ENCODE peak calls at places on chromosomes 3 and 15, in nine cellular contexts. L is dorsolateral prefrontal cortex, D is body of pancreas, T is natural killer cell, G is GM12865, Q is kidney epithelial cell, P is WTC11, B is HFFc6, U is AG04450. S is an unnamed sample.

GRCh38 chr3:170421147-170421641 is 2.5 kb downstream of the CLDN11 start:
- DNase-seq in Q (no peak), U (no peak), B (no peak), P (no peak), T (no peak), L (peak; percentile 74), G (no peak), D (no peak), S (no peak)

GRCh38 chr15:68812069-68812468 is 8.6 kb downstream of the ANP32A start:
- DNase-seq in B (no peak), L (no peak), U (no peak), T (no peak), P (no peak), Q (no peak), G (no peak), D (no peak), S (no peak)

GRCh38 chr15:59168536-59168935 is 38.1 kb upstream of the LDHAL6B start:
- DNase-seq in D (no peak), T (no peak), G (no peak), U (no peak), Q (no peak), P (no peak), B (peak; percentile 37), L (no peak), S (no peak)

GRCh38 chr15:35394416-35394815 is 151.5 kb downstream of the DPH6 start:
- DNase-seq in L (no peak), P (no peak), B (peak; percentile 16), D (no peak), T (no peak), Q (no peak), U (no peak), G (no peak), S (no peak)

GRCh38 chr3:141776885-141777284 is 13.7 kb downstream of the GRK7 start:
- DNase-seq in T (no peak), D (no peak), L (no peak), U (no peak), Q (no peak), P (no peak), G (no peak), B (no peak), S (no peak)

GRCh38 chr3:31943041-31943440 is 38.0 kb downstream of the OSBPL10 start:
- DNase-seq in G (no peak), D (no peak), B (no peak), T (no peak), L (no peak), Q (no peak), P (no peak), U (no peak), S (no peak)

GRCh38 chr3:134464693-134465385 is 20.9 kb downstream of the ANAPC13 start:
- DNase-seq in B (no peak), U (no peak), D (no peak), T (no peak), L (no peak), Q (no peak), P (no peak), G (no peak), S (no peak)

GRCh38 chr15:96367436-96368200 is 37.1 kb downstream of the NR2F2 start:
- DNase-seq in P (no peak), T (no peak), G (no peak), D (no peak), B (no peak), Q (no peak), U (no peak), L (no peak), S (no peak)

GRCh38 chr15:35701402-35702046 is 155.6 kb upstream of the DPH6 start:
- DNase-seq in Q (no peak), D (no peak), T (no peak), U (no peak), P (no peak), G (no peak), B (no peak), L (no peak), S (no peak)

GRCh38 chr3:100971776-100972175 is 21.4 kb downstream of the ABI3BP start:
- DNase-seq in D (no peak), U (no peak), P (no peak), Q (no peak), G (no peak), T (no peak), L (no peak), B (no peak), S (no peak)

GRCh38 chr3:17155951-17156350 is 271.2 kb downstream of the PLCL2 start:
- DNase-seq in U (no peak), Q (no peak), P (no peak), T (no peak), B (no peak), L (no peak), G (no peak), D (no peak), S (no peak)

GRCh38 chr3:30724863-30725262 is 118.5 kb downstream of the TGFBR2 start:
- DNase-seq in P (no peak), G (no peak), D (no peak), B (no peak), Q (no peak), L (no peak), T (no peak), U (no peak), S (no peak)

GRCh38 chr3:30719536-30719935 is 113.1 kb downstream of the TGFBR2 start:
- DNase-seq in D (no peak), Q (no peak), B (no peak), L (no peak), P (no peak), T (no peak), G (no peak), U (no peak), S (no peak)

GRCh38 chr3:30723211-30723610 is 116.8 kb downstream of the TGFBR2 start:
- DNase-seq in U (no peak), T (no peak), Q (no peak), B (no peak), P (no peak), D (no peak), L (no peak), G (no peak), S (no peak)

GRCh38 chr3:30721314-30721634 is 114.9 kb downstream of the TGFBR2 start:
- DNase-seq in U (no peak), P (no peak), L (no peak), T (no peak), D (no peak), B (no peak), G (no peak), Q (no peak), S (no peak)

DNA sequence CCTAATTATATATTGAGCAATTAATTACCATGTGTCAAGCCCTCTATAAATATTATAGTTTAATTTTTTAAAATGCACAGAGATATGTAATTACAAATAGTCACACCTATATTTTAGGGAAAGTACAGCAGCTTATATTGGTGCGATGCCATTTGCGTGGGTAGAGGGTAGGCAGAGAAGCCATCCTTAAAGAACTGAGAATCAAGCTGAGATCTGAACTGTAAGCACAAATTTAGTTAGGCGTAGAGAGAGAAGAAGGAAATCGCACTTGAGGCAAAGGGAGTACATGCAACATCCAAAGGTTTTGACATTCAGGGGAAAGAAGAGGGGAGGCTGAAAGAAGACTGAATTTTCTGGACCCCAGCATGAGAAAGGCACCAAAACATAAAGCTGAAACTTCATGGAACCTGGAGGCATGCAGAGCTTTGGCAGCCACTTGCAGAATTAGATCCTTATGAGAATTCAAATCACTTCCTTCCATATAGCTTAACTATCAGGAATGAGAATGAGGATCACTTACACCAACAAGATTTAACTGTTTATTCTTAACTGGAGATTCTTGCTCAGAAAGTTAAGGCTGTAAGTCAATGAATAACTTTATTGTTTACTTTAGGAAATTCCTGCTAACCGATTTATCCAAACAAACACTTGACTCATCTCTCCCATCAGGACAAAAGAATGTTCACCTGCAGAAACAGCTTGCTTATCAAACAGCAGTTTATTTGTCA is 114.3 kb downstream of the TGFBR2 start:
- DNase-seq in P (no peak), G (no peak), L (no peak), D (no peak), Q (peak; percentile 94), B (peak; percentile 71), U (peak; percentile 89), T (no peak), S (peak; percentile 15)
- TF ChIP-seq CTCF in P (no peak), G (no peak), L (no peak), D (no peak), Q (no peak), B (no peak), U (no peak), T (no peak), S (no peak)

GRCh38 chr3:8421267-8421666 is 80.4 kb upstream of the LMCD1 start:
- DNase-seq in Q (no peak), L (no peak), P (no peak), U (no peak), B (no peak), G (no peak), T (no peak), D (no peak), S (no peak)
- TF ChIP-seq CTCF in Q (peak; percentile 12), L (no peak), P (no peak), U (no peak), B (peak; percentile 32), G (no peak), T (no peak), D (no peak), S (no peak)

DNA sequence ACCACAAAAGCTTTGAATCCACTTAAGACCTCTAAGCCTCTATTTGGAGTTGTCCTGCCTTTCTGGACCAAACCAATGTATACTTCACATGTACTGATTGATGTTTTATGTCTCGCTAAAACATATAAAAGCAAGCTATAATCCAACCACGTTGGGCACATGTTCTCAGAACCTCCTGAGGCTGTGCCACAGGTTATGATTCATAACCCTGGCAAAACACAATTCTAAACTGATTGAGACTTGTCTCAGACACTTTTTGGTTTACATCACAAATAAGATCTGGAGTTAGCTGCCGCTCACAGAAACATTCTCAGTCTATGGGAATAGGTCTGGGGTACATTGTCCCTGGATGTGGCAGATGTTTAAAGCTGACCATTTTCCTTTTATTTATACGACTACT is 53.4 kb upstream of the EPHA6 start:
- DNase-seq in Q (no peak), D (no peak), G (no peak), T (no peak), P (no peak), L (no peak), B (no peak), U (no peak), S (no peak)
- TF ChIP-seq CTCF in Q (no peak), D (no peak), G (no peak), T (no peak), P (no peak), L (no peak), B (no peak), U (no peak), S (no peak)

GRCh38 chr3:50304601-50305000 is 1.2 kb upstream of the HYAL1 start:
- DNase-seq in T (no peak), P (no peak), L (no peak), Q (no peak), B (no peak), D (no peak), U (no peak), G (no peak), S (no peak)

GRCh38 chr3:50299929-50300680 is 900 bp upstream of the HYAL3 start:
- DNase-seq in Q (no peak), G (peak; percentile 45), B (peak; percentile 28), P (no peak), D (peak; percentile 60), U (no peak), T (no peak), L (no peak), S (no peak)

GRCh38 chr3:50300681-50301254 is 1.6 kb upstream of the HYAL3 start:
- DNase-seq in Q (no peak), T (no peak), D (no peak), P (no peak), B (no peak), U (no peak), L (no peak), G (peak; percentile 12), S (no peak)

GRCh38 chr3:50302095-50303037 is 1.0 kb downstream of the HYAL1 start:
- DNase-seq in Q (no peak), G (peak; percentile 1), U (no peak), B (no peak), P (no peak), T (no peak), L (no peak), D (no peak), S (no peak)

GRCh38 chr3:50303038-50303815 is at the start of gene HYAL1:
- DNase-seq in D (peak; percentile 76), L (no peak), Q (no peak), B (no peak), G (peak; percentile 7), T (no peak), U (no peak), P (peak; percentile 91), S (no peak)
- TF ChIP-seq CTCF in D (no peak), L (no peak), Q (peak; percentile 54), B (peak; percentile 33), G (no peak), T (no peak), U (no peak), P (no peak), S (no peak)

S was measured in AG09319.